ENCODE peak calls at places on chromosomes 6 and 20, in four cellular contexts. S, R, O and K are unnamed samples.

GRCh38 chr6:39347906-39348585 is 25.5 kb upstream of the KCNK16 start:
- DNase-seq in S (peak; percentile 35), R (peak; percentile 84), O (peak; percentile 62), K (peak; percentile 80)

GRCh38 chr6:5333653-5334052 is 72.3 kb downstream of the FARS2 start:
- DNase-seq in O (no peak), S (no peak), R (no peak), K (no peak)

GRCh38 chr6:120908767-120909166 is 425.5 kb downstream of the TBC1D32 start:
- DNase-seq in O (no peak), R (no peak), S (no peak), K (no peak)

GRCh38 chr6:166809721-166810120 is 146.6 kb downstream of the RNASET2 start:
- DNase-seq in O (no peak), S (no peak), R (no peak), K (no peak)

GRCh38 chr20:13262701-13263335 is 41.7 kb downstream of the ISM1 start:
- DNase-seq in R (peak; percentile 29), O (no peak), S (no peak), K (no peak)

GRCh38 chr20:46204594-46205205 is 86.6 kb downstream of the CD40 start:
- DNase-seq in S (no peak), O (no peak), R (no peak), K (no peak)

GRCh38 chr6:105164418-105164817 is 15.4 kb downstream of the POPDC3 start:
- DNase-seq in R (no peak), S (no peak), O (no peak), K (peak; percentile 11)

GRCh38 chr6:69105288-69105687 is 470.2 kb downstream of the ADGRB3 start:
- DNase-seq in S (no peak), R (no peak), O (no peak), K (no peak)

GRCh38 chr6:31541059-31541657 is 645 bp downstream of the DDX39B start:
- DNase-seq in S (no peak), O (no peak), R (peak; percentile 74), K (peak; percentile 51)

GRCh38 chr20:58597021-58597940 is 53.8 kb upstream of the STX16 start:
- DNase-seq in S (peak; percentile 70), R (peak; percentile 62), O (no peak), K (peak; percentile 22)

GRCh38 chr20:49100934-49101333 is 54.8 kb downstream of the CSE1L start:
- DNase-seq in R (no peak), S (no peak), O (no peak), K (no peak)

GRCh38 chr20:32681175-32682084 is 7.7 kb upstream of the C20orf203 start:
- DNase-seq in R (peak; percentile 81), O (no peak), S (no peak), K (no peak)

GRCh38 chr6:99432877-99433276 is 7.8 kb upstream of the PNISR start:
- DNase-seq in S (no peak), O (no peak), R (no peak), K (no peak)

GRCh38 chr6:106064766-106065165 is 21.4 kb upstream of the PRDM1 start:
- DNase-seq in R (no peak), O (no peak), S (no peak), K (no peak)

GRCh38 chr20:1322511-1323245 is 6.3 kb downstream of the SDCBP2 start:
- DNase-seq in O (no peak), S (no peak), R (peak; percentile 41), K (no peak)

GRCh38 chr6:129767776-129768490 is 58.0 kb upstream of the ARHGAP18 start:
- DNase-seq in S (no peak), O (no peak), R (no peak), K (no peak)

GRCh38 chr6:105317607-105318533 is 85.0 kb downstream of the PREP start:
- DNase-seq in R (no peak), S (no peak), O (no peak), K (no peak)

GRCh38 chr20:3164763-3165410 is 5.2 kb upstream of the FASTKD5 start:
- DNase-seq in O (no peak), R (no peak), S (no peak), K (no peak)

GRCh38 chr6:9632026-9632425 is 782.8 kb downstream of the TFAP2A start:
- DNase-seq in O (no peak), R (no peak), S (no peak), K (no peak)

GRCh38 chr6:42507195-42507594 is 55.5 kb upstream of the TRERF1 start:
- DNase-seq in S (no peak), R (no peak), O (no peak), K (no peak)

GRCh38 chr6:5619249-5619648 is 357.9 kb downstream of the FARS2 start:
- DNase-seq in R (no peak), S (no peak), O (peak; percentile 14), K (no peak)

GRCh38 chr6:37258716-37259115 is 772 bp upstream of the TMEM217 start:
- DNase-seq in S (no peak), R (no peak), O (no peak), K (no peak)

GRCh38 chr6:36679043-36679821 is 718 bp downstream of the CDKN1A start:
- DNase-seq in S (no peak), R (peak; percentile 71), O (no peak), K (no peak)

GRCh38 chr6:27630727-27631613 is 158.1 kb upstream of the ZNF184 start:
- DNase-seq in R (peak; percentile 84), O (no peak), S (peak; percentile 31), K (peak; percentile 15)

GRCh38 chr6:168166627-168167026 is 87.6 kb upstream of the FRMD1 start:
- DNase-seq in S (no peak), R (no peak), O (no peak), K (no peak)

GRCh38 chr20:42763015-42763414 is 426.7 kb downstream of the PTPRT start:
- DNase-seq in R (no peak), S (no peak), O (no peak), K (no peak)

GRCh38 chr6:134706806-134707205 is 243.1 kb downstream of the ALDH8A1 start:
- DNase-seq in S (no peak), R (no peak), O (no peak), K (no peak)